ENCODE peak calls at places on chromosomes 3 and 15, in four cellular contexts. Q is A549, K is IMR-90, J is SK-N-SH. G is an unnamed sample.

GRCh38 chr3:170414202-170414663 is 4.4 kb upstream of the CLDN11 start:
- DNase-seq in Q (peak; percentile 49), K (peak; percentile 93), J (peak; percentile 71), G (peak; percentile 13)

GRCh38 chr3:122674339-122674738 is 6.3 kb upstream of the PARP14 start:
- DNase-seq in Q (no peak), K (no peak), J (no peak), G (no peak)

GRCh38 chr3:30679045-30679444 is 72.6 kb downstream of the TGFBR2 start:
- DNase-seq in Q (no peak), K (no peak), J (no peak), G (no peak)

GRCh38 chr15:101463265-101463664 is 26.2 kb downstream of the PCSK6 start:
- DNase-seq in Q (no peak), K (no peak), J (no peak), G (no peak)

GRCh38 chr15:22918056-22918455 is 62.1 kb downstream of the CYFIP1 start:
- DNase-seq in Q (no peak), K (peak; percentile 45), J (no peak), G (no peak)

GRCh38 chr3:163622384-163622783 is 1455.9 kb downstream of the SI start:
- DNase-seq in Q (no peak), K (no peak), J (peak; percentile 12), G (no peak)

GRCh38 chr3:175477651-175478224 is 618.6 kb downstream of the NAALADL2 start:
- DNase-seq in Q (no peak), K (no peak), J (no peak), G (no peak)

GRCh38 chr3:120795017-120795648 is 52.6 kb downstream of the GTF2E1 start:
- DNase-seq in Q (peak; percentile 33), K (peak; percentile 82), J (peak; percentile 51), G (peak; percentile 51)

GRCh38 chr15:62857411-62857853 is 185.1 kb upstream of the TPM1 start:
- DNase-seq in Q (peak; percentile 47), K (no peak), J (no peak), G (no peak)

GRCh38 chr3:16441306-16441898 is 72.1 kb downstream of the RFTN1 start:
- DNase-seq in Q (no peak), K (peak; percentile 68), J (peak; percentile 36), G (no peak)

GRCh38 chr15:39670687-39671086 is 89.8 kb downstream of the THBS1 start:
- DNase-seq in Q (no peak), K (no peak), J (no peak), G (no peak)

GRCh38 chr15:98725874-98726273 is 77.5 kb downstream of the IGF1R start:
- DNase-seq in Q (no peak), K (no peak), J (no peak), G (no peak)

GRCh38 chr3:45878124-45878523 is 8.2 kb upstream of the CCR9 start:
- DNase-seq in Q (no peak), K (no peak), J (no peak), G (no peak)

GRCh38 chr3:184791134-184791533 is 20.8 kb upstream of the VPS8 start:
- DNase-seq in Q (no peak), K (no peak), J (peak; percentile 6), G (no peak)

GRCh38 chr3:33202581-33203457 is 15.8 kb downstream of the SUSD5 start:
- DNase-seq in Q (no peak), K (no peak), J (no peak), G (no peak)

GRCh38 chr15:48336940-48337339 is 5.7 kb downstream of the DUT start:
- DNase-seq in Q (peak; percentile 4), K (peak; percentile 11), J (peak; percentile 41), G (no peak)

GRCh38 chr3:29649815-29650547 is 369.1 kb downstream of the RBMS3 start:
- DNase-seq in Q (no peak), K (peak; percentile 75), J (no peak), G (peak; percentile 44)

GRCh38 chr3:128709506-128710210 is 16.3 kb upstream of the RAB7A start:
- DNase-seq in Q (no peak), K (no peak), J (no peak), G (no peak)

GRCh38 chr15:58742424-58743160 is 6.9 kb downstream of the ADAM10 start:
- DNase-seq in Q (no peak), K (peak; percentile 92), J (no peak), G (no peak)

GRCh38 chr3:49869525-49870126 is at the start of gene CAMKV:
- DNase-seq in Q (no peak), K (no peak), J (peak; percentile 95), G (no peak)
- H3K4me3 ChIP-seq in Q (peak within 1 kb of the TSS; percentile 48), K (no peak within 1 kb of the TSS), J (peak within 1 kb of the TSS; percentile 23), G (no peak within 1 kb of the TSS)

GRCh38 chr3:12907296-12907695 is 65.9 kb upstream of the RPL32 start:
- DNase-seq in Q (no peak), K (no peak), J (no peak), G (no peak)

GRCh38 chr3:12908136-12908730 is 66.9 kb upstream of the RPL32 start:
- DNase-seq in Q (no peak), K (no peak), J (no peak), G (no peak)

GRCh38 chr3:12907729-12908128 is 66.4 kb upstream of the RPL32 start:
- DNase-seq in Q (no peak), K (no peak), J (no peak), G (no peak)

GRCh38 chr3:12909710-12910109 is 68.3 kb upstream of the RPL32 start:
- DNase-seq in Q (no peak), K (no peak), J (no peak), G (no peak)

GRCh38 chr3:12908859-12909258 is 67.5 kb upstream of the RPL32 start:
- DNase-seq in Q (no peak), K (no peak), J (no peak), G (no peak)
- TF ChIP-seq RAD21 in Q (no peak), K (no peak), J (no peak), G (no peak)

DNA sequence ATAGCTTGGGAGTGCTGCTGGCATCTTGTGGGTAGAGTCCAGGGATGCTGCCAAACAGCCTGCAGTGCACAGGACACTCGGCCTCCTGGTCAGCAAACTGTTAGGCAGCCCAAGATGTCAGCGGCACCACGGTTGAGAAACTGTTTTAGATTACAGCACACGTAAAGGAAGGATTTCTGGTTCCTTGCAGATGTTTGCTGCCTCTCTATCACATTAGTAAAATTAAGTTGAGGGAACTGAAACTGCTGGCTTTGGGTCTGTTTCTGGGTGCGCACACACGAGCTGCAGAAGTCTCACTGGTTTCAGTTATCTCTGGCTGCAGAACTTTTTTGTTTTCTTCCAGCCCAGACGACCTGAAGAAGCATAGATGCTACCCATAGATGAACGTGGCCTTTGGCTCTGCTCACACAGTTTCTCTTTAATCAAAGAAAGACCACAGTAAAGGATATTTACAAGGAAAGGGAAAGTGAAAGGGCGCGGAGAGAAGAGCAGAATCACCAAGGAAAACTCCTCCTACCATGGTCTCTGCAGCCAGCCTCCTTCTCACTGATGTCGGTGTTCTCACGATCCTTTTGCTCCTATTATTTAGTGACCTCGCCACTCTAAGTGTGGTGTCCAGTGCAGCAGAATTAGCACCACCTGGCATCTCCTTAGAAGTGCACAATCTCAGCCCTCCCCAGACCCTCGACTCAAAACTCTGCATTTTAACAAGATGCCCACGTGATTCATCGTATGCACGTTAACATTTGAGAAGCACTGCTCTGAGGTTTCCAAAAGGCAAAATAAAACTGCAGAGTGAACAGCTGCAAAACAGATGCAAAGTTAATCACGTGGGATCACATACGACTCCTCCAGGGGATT is 50.6 kb upstream of the AKAP13 start:
- DNase-seq in Q (peak; percentile 58), K (peak; percentile 78), J (peak; percentile 48), G (peak; percentile 88)
- H3K4me3 ChIP-seq in Q (peak overlapping the region; percentile 44), K (peak overlapping the region; percentile 48), J (peak overlapping the region; percentile 30), G (peak overlapping the region; percentile 70)

GRCh38 chr3:65671004-65671403 is 367.7 kb downstream of the MAGI1 start:
- DNase-seq in Q (no peak), K (no peak), J (no peak), G (no peak)

GRCh38 chr3:65672071-65672470 is 366.6 kb downstream of the MAGI1 start:
- DNase-seq in Q (no peak), K (no peak), J (no peak), G (no peak)

GRCh38 chr3:65669163-65669875 is 369.4 kb downstream of the MAGI1 start:
- DNase-seq in Q (no peak), K (peak; percentile 64), J (no peak), G (no peak)

GRCh38 chr3:65676592-65676991 is 362.1 kb downstream of the MAGI1 start:
- DNase-seq in Q (no peak), K (no peak), J (no peak), G (no peak)

DNA sequence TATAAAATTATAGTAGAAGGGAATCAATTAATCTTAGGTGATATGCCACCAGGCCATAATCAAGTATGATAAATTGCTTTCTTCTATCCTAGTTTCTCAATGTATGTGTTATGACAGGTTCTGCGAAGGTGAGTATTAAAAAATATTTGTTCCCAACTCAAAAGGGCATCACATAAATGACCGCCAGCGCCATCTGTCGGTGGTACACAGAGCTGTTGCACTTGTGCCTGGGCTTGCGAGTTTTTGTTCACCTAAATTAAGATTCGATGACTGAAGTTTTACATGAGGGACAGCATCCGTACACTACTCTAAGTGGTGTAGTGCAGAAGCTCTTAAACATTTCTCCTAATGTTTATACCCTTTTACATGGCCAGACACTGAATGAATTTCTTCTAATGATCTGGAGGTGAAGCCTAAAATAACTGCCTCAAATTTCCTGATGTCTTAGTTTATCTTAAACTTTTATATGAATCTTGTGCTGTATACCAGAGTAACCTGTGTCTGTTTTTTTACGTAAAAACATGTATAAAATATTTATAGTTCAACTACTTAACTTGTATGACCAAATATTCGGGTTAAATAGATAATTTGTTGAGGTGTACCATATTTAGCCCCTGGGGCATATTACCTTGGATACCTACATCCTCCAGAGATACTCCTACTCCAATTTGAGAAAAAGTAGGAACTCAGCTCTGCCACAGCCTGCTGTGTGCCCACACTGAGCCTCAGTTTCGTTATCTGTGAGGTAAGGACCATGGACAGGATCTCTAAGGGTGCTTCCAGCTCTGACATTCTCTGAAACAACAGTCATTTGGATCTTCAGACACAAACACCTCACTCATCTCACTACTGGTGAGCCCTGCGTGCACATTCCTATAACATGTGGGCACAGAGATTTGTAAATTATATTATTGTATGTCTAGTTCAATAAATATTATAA is 365.6 kb downstream of the MAGI1 start:
- DNase-seq in Q (peak; percentile 9), K (peak; percentile 57), J (peak; percentile 36), G (no peak)
- TF ChIP-seq RAD21 in Q (peak; percentile 54), K (peak; percentile 69), J (peak; percentile 84), G (peak; percentile 56)

GRCh38 chr3:168093790-168094189 is 1.9 kb downstream of the GOLIM4 start:
- DNase-seq in Q (no peak), K (no peak), J (no peak), G (no peak)
- H3K4me3 ChIP-seq in Q (peak overlapping the region; percentile 76), K (peak overlapping the region; percentile 74), J (peak overlapping the region; percentile 88), G (peak overlapping the region; percentile 76)